ENCODE peak calls at places on chromosome 1, in seven cellular contexts. Q is stimulated activated CD8-positive, alpha-beta memory T cell treated with anti-CD3 and anti-CD28 coated beads, Interleukin-7, amount 100 ng/mL, for 1 hour; Y is T-helper 17 cell; S is activated gamma-delta T cell; N is type B pancreatic cell; C is posterior cingulate gyrus; K is epithelial cell of esophagus. I is an unnamed sample.

GRCh38 chr1:109293026-109293425 is 10.1 kb upstream of the PSRC1 start:
- DNase-seq in Q (no peak), Y (no peak), S (no peak), N (no peak), C (no peak), K (no peak), I (no peak)

GRCh38 chr1:14787604-14788003 is 189.1 kb downstream of the KAZN start:
- DNase-seq in Q (no peak), Y (no peak), S (no peak), N (no peak), C (no peak), K (peak; percentile 81), I (no peak)

GRCh38 chr1:53949651-53950050 is 3.5 kb downstream of the LRRC42 start:
- DNase-seq in Q (no peak), Y (no peak), S (no peak), N (no peak), C (no peak), K (no peak), I (no peak)

GRCh38 chr1:112721966-112722524 is 6.9 kb upstream of the PPM1J start:
- DNase-seq in Q (no peak), Y (no peak), S (no peak), N (no peak), C (no peak), K (no peak), I (no peak)

GRCh38 chr1:77218477-77219165 is 609 bp downstream of the PIGK start:
- DNase-seq in Q (no peak), Y (no peak), S (no peak), N (no peak), C (no peak), K (peak; percentile 19), I (no peak)

GRCh38 chr1:2554621-2555387 is 1.4 kb upstream of the TNFRSF14 start:
- DNase-seq in Q (no peak), Y (no peak), S (no peak), N (no peak), C (no peak), K (no peak), I (no peak)

GRCh38 chr1:183180634-183181056 is 5.4 kb upstream of the LAMC2 start:
- DNase-seq in Q (no peak), Y (no peak), S (no peak), N (no peak), C (no peak), K (peak; percentile 93), I (no peak)

GRCh38 chr1:15038232-15039016 is 115.1 kb upstream of the TMEM51 start:
- DNase-seq in Q (no peak), Y (no peak), S (no peak), N (no peak), C (no peak), K (peak; percentile 35), I (no peak)

GRCh38 chr1:20932437-20932977 is 145.4 kb upstream of the HP1BP3 start:
- DNase-seq in Q (no peak), Y (no peak), S (no peak), N (no peak), C (no peak), K (no peak), I (no peak)

GRCh38 chr1:155261401-155261887 is 716 bp downstream of the SCAMP3 start:
- DNase-seq in Q (no peak), Y (no peak), S (no peak), N (no peak), C (no peak), K (no peak), I (no peak)

GRCh38 chr1:211258756-211259595 is at the start of gene RCOR3:
- DNase-seq in Q (peak; percentile 82), Y (peak; percentile 90), S (peak; percentile 81), N (peak; percentile 95), C (peak; percentile 89), K (peak; percentile 93), I (peak; percentile 66)

GRCh38 chr1:145891587-145892485 is 6.2 kb upstream of the ANKRD35 start:
- DNase-seq in Q (peak; percentile 16), Y (peak; percentile 15), S (no peak), N (peak; percentile 90), C (peak; percentile 85), K (peak; percentile 99), I (no peak)